ENCODE peak calls at places on chromosomes 5 and 9, in six cellular contexts. One of them, this sample, is unnamed.

GRCh38 chr5:79069488-79070001 is at the start of the genes BHMT2 and DMGDH:
- DNase-seq in gastrocnemius medialis: no peak
- DNase-seq in AG08395: peak
- DNase-seq in hypothalamus: no peak
- DNase-seq in SK-N-SH: peak
- DNase-seq in left colon: peak
- DNase-seq in this sample: no peak

GRCh38 chr5:170006016-170006415 is 25.7 kb upstream of the INSYN2B start:
- DNase-seq in SK-N-SH: no peak
- DNase-seq in gastrocnemius medialis: no peak
- DNase-seq in AG08395: no peak
- DNase-seq in left colon: no peak
- DNase-seq in hypothalamus: no peak
- DNase-seq in this sample: no peak

GRCh38 chr5:1889321-1890065 is 6.8 kb upstream of the IRX4 start:
- DNase-seq in gastrocnemius medialis: no peak
- DNase-seq in AG08395: no peak
- DNase-seq in hypothalamus: no peak
- DNase-seq in SK-N-SH: no peak
- DNase-seq in left colon: no peak
- DNase-seq in this sample: no peak

GRCh38 chr9:37729499-37729898 is 24.1 kb upstream of the TRMT10B start:
- DNase-seq in hypothalamus: no peak
- DNase-seq in AG08395: no peak
- DNase-seq in gastrocnemius medialis: no peak
- DNase-seq in left colon: no peak
- DNase-seq in SK-N-SH: no peak
- DNase-seq in this sample: no peak

GRCh38 chr5:116510525-116510924 is 64.1 kb downstream of the SEMA6A start:
- DNase-seq in left colon: no peak
- DNase-seq in hypothalamus: no peak
- DNase-seq in SK-N-SH: no peak
- DNase-seq in AG08395: no peak
- DNase-seq in gastrocnemius medialis: no peak
- DNase-seq in this sample: no peak

GRCh38 chr9:14515564-14516198 is 177.6 kb downstream of the ZDHHC21 start:
- DNase-seq in gastrocnemius medialis: peak
- DNase-seq in left colon: no peak
- DNase-seq in hypothalamus: no peak
- DNase-seq in AG08395: no peak
- DNase-seq in SK-N-SH: peak
- DNase-seq in this sample: no peak

GRCh38 chr5:2187156-2187555 is 304.4 kb upstream of the IRX4 start:
- DNase-seq in AG08395: no peak
- DNase-seq in SK-N-SH: no peak
- DNase-seq in gastrocnemius medialis: no peak
- DNase-seq in hypothalamus: no peak
- DNase-seq in left colon: peak
- DNase-seq in this sample: no peak

GRCh38 chr5:38422622-38423021 is 133.8 kb downstream of the LIFR start:
- DNase-seq in hypothalamus: no peak
- DNase-seq in left colon: no peak
- DNase-seq in SK-N-SH: no peak
- DNase-seq in gastrocnemius medialis: no peak
- DNase-seq in AG08395: no peak
- DNase-seq in this sample: no peak

GRCh38 chr5:143262393-143263174 is 140.9 kb downstream of the NR3C1 start:
- DNase-seq in SK-N-SH: no peak
- DNase-seq in AG08395: peak
- DNase-seq in hypothalamus: no peak
- DNase-seq in left colon: no peak
- DNase-seq in gastrocnemius medialis: no peak
- DNase-seq in this sample: no peak

GRCh38 chr9:136848393-136849037 is 694 bp upstream of the PHPT1 start:
- DNase-seq in AG08395: peak
- DNase-seq in left colon: peak
- DNase-seq in SK-N-SH: peak
- DNase-seq in hypothalamus: peak
- DNase-seq in gastrocnemius medialis: no peak
- DNase-seq in this sample: no peak

GRCh38 chr5:114266374-114266773 is 95.5 kb upstream of the KCNN2 start:
- DNase-seq in AG08395: no peak
- DNase-seq in left colon: no peak
- DNase-seq in gastrocnemius medialis: no peak
- DNase-seq in hypothalamus: no peak
- DNase-seq in SK-N-SH: no peak
- DNase-seq in this sample: no peak

GRCh38 chr5:12566441-12566840 is 662.2 kb upstream of the CTNND2 start:
- DNase-seq in AG08395: no peak
- DNase-seq in left colon: no peak
- DNase-seq in SK-N-SH: no peak
- DNase-seq in gastrocnemius medialis: no peak
- DNase-seq in hypothalamus: no peak
- DNase-seq in this sample: no peak

GRCh38 chr5:9149988-9150387 is 395.9 kb downstream of the SEMA5A start:
- DNase-seq in hypothalamus: no peak
- DNase-seq in SK-N-SH: no peak
- DNase-seq in AG08395: peak
- DNase-seq in left colon: no peak
- DNase-seq in gastrocnemius medialis: no peak
- DNase-seq in this sample: peak